ENCODE peak calls at places on chromosome 19, in seven cellular contexts. One of them, this sample, is unnamed.
A peak's percentile ranks its signal among the peaks of the same experiment; 100 is the strongest.

GRCh38 chr19:6210721-6211600 is 68.8 kb downstream of the MLLT1 start:
- DNase-seq in neural crest cell: no peak
- DNase-seq in body of pancreas: no peak
- DNase-seq in lower lobe of right lung: peak; percentile 44
- DNase-seq in ovary: no peak
- DNase-seq in tibial nerve: no peak
- DNase-seq in GM13977: no peak
- DNase-seq in this sample: no peak

GRCh38 chr19:29858000-29858596 is 46.3 kb downstream of the CCNE1 start:
- DNase-seq in neural crest cell: no peak
- DNase-seq in body of pancreas: peak; percentile 61
- DNase-seq in lower lobe of right lung: no peak
- DNase-seq in ovary: no peak
- DNase-seq in tibial nerve: no peak
- DNase-seq in GM13977: peak; percentile 58
- DNase-seq in this sample: no peak

GRCh38 chr19:50772408-50773311 is 2.4 kb downstream of the GPR32 start:
- DNase-seq in neural crest cell: no peak
- DNase-seq in body of pancreas: no peak
- DNase-seq in lower lobe of right lung: no peak
- DNase-seq in ovary: no peak
- DNase-seq in tibial nerve: no peak
- DNase-seq in GM13977: peak; percentile 75
- DNase-seq in this sample: no peak

GRCh38 chr19:45200614-45201013 is 22.0 kb downstream of the BLOC1S3 start:
- DNase-seq in neural crest cell: peak; percentile 43
- DNase-seq in body of pancreas: peak; percentile 41
- DNase-seq in lower lobe of right lung: no peak
- DNase-seq in ovary: no peak
- DNase-seq in tibial nerve: no peak
- DNase-seq in GM13977: no peak
- DNase-seq in this sample: no peak

GRCh38 chr19:873084-874019 is 13.9 kb downstream of the CFD start:
- DNase-seq in neural crest cell: no peak
- DNase-seq in body of pancreas: no peak
- DNase-seq in lower lobe of right lung: peak; percentile 77
- DNase-seq in ovary: no peak
- DNase-seq in tibial nerve: no peak
- DNase-seq in GM13977: peak; percentile 76
- DNase-seq in this sample: no peak

GRCh38 chr19:43634877-43635560 is 4.6 kb downstream of the CADM4 start:
- DNase-seq in neural crest cell: peak; percentile 65
- DNase-seq in body of pancreas: no peak
- DNase-seq in lower lobe of right lung: no peak
- DNase-seq in ovary: peak; percentile 52
- DNase-seq in tibial nerve: no peak
- DNase-seq in GM13977: no peak
- DNase-seq in this sample: no peak

GRCh38 chr19:1027020-1027952 is 878 bp downstream of the CNN2 start:
- DNase-seq in neural crest cell: no peak
- DNase-seq in body of pancreas: peak; percentile 38
- DNase-seq in lower lobe of right lung: no peak
- DNase-seq in ovary: peak; percentile 50
- DNase-seq in tibial nerve: no peak
- DNase-seq in GM13977: peak; percentile 56
- DNase-seq in this sample: no peak

GRCh38 chr19:36215276-36216171 is 618 bp downstream of the ZNF146 start:
- DNase-seq in neural crest cell: peak; percentile 7
- DNase-seq in body of pancreas: no peak
- DNase-seq in lower lobe of right lung: no peak
- DNase-seq in ovary: no peak
- DNase-seq in tibial nerve: no peak
- DNase-seq in GM13977: no peak
- DNase-seq in this sample: no peak

GRCh38 chr19:6064016-6064702 is 46.1 kb downstream of the RFX2 start:
- DNase-seq in neural crest cell: no peak
- DNase-seq in body of pancreas: no peak
- DNase-seq in lower lobe of right lung: no peak
- DNase-seq in ovary: no peak
- DNase-seq in tibial nerve: no peak
- DNase-seq in GM13977: no peak
- DNase-seq in this sample: no peak

GRCh38 chr19:54478677-54479266 is 5.7 kb upstream of the CDC42EP5 start:
- DNase-seq in neural crest cell: peak; percentile 58
- DNase-seq in body of pancreas: peak; percentile 28
- DNase-seq in lower lobe of right lung: no peak
- DNase-seq in ovary: no peak
- DNase-seq in tibial nerve: no peak
- DNase-seq in GM13977: peak; percentile 62
- DNase-seq in this sample: no peak

GRCh38 chr19:49824662-49825061 is 6.6 kb downstream of the MED25 start:
- DNase-seq in neural crest cell: no peak
- DNase-seq in body of pancreas: no peak
- DNase-seq in lower lobe of right lung: no peak
- DNase-seq in ovary: no peak
- DNase-seq in tibial nerve: no peak
- DNase-seq in GM13977: no peak
- DNase-seq in this sample: no peak

GRCh38 chr19:28486934-28487333 is 726.0 kb downstream of the UQCRFS1 start:
- DNase-seq in neural crest cell: no peak
- DNase-seq in body of pancreas: no peak
- DNase-seq in lower lobe of right lung: no peak
- DNase-seq in ovary: no peak
- DNase-seq in tibial nerve: no peak
- DNase-seq in GM13977: no peak
- DNase-seq in this sample: no peak

GRCh38 chr19:42494321-42494720 is 34.0 kb downstream of the CEACAM1 start:
- DNase-seq in neural crest cell: no peak
- DNase-seq in body of pancreas: no peak
- DNase-seq in lower lobe of right lung: no peak
- DNase-seq in ovary: no peak
- DNase-seq in tibial nerve: no peak
- DNase-seq in GM13977: no peak
- DNase-seq in this sample: no peak

GRCh38 chr19:50040967-50041366 is 15.2 kb downstream of the ZNF473 start:
- DNase-seq in neural crest cell: no peak
- DNase-seq in body of pancreas: peak; percentile 23
- DNase-seq in lower lobe of right lung: no peak
- DNase-seq in ovary: no peak
- DNase-seq in tibial nerve: no peak
- DNase-seq in GM13977: no peak
- DNase-seq in this sample: no peak

GRCh38 chr19:50418186-50419021 is at the start of gene SPIB:
- DNase-seq in neural crest cell: no peak
- DNase-seq in body of pancreas: no peak
- DNase-seq in lower lobe of right lung: no peak
- DNase-seq in ovary: no peak
- DNase-seq in tibial nerve: no peak
- DNase-seq in GM13977: peak; percentile 74
- DNase-seq in this sample: no peak

DNA sequence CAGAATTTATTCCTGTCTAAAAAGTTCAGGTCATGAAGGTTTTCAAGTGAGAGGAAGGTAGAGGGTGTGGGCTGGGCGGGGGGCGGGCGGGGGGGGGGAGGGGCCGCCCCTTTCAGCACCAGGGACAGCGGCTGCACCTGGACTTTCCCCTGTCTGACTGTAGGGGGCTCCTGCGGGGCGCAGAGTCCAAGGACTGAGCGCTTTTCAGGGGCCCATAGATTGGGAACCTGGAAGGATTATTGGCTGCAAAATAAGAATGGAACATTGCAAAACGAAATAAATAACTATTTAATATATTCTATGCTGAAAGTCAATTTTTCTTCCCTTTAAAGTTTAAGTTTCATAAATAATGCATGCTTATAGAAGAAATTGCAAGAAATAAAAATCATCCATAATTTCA is 8.9 kb upstream of the CYP4F3 start:
- DNase-seq in neural crest cell: no peak
- DNase-seq in body of pancreas: no peak
- DNase-seq in lower lobe of right lung: no peak
- DNase-seq in ovary: no peak
- DNase-seq in tibial nerve: no peak
- DNase-seq in GM13977: peak; percentile 36
- DNase-seq in this sample: no peak
- TF ChIP-seq CTCF in neural crest cell: peak; percentile 18
- TF ChIP-seq CTCF in body of pancreas: no peak
- TF ChIP-seq CTCF in lower lobe of right lung: peak; percentile 43
- TF ChIP-seq CTCF in ovary: no peak
- TF ChIP-seq CTCF in tibial nerve: no peak
- TF ChIP-seq CTCF in GM13977: peak; percentile 41
- TF ChIP-seq CTCF in this sample: peak; percentile 49

DNA sequence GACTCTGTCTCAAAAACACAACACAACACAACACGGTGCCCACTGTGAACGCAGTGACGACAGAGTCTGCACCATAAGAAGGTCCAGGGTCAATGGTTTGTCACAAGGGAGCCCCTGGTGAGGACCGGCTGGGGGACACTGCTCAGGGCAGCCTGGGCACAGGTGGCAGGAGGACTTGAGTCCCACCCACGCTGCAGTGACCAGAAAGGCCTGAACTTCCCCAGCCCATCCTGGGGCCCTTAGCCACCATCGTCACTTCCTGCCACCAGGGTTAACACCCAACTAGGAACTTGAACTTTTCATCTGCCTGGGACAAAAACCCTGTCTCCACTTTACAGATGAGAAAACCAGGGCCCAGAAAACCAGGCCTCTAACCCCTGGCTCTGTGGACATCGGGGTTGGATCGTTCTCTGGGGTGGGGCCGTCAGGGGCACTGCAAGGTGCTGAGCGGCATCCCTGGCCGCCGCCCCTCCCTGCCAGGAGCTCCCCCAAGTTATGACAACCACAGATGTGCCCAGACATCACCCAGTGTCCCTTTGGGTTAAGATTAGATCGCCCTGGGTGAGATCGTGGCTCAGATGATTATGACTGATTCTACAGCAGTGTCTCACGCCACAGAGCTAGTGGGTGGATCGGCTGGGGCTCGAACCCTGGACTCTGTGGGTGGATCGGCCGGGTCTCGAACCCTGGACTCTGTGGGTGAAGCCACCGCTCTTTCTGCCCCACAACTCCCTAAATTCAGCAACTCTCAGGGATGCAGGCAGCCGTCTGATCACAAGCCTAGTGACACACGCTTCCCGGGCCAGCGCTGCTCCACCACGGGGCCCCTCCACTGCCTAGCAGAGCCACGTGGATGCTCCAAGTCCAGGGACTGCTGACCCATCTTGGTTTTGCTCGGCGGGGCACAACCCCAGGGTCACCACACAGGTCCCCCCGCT is 14.0 kb downstream of the MOB3A start:
- DNase-seq in neural crest cell: no peak
- DNase-seq in body of pancreas: no peak
- DNase-seq in lower lobe of right lung: peak; percentile 85
- DNase-seq in ovary: no peak
- DNase-seq in tibial nerve: no peak
- DNase-seq in GM13977: no peak
- DNase-seq in this sample: no peak
- TF ChIP-seq CTCF in neural crest cell: no peak
- TF ChIP-seq CTCF in body of pancreas: no peak
- TF ChIP-seq CTCF in lower lobe of right lung: no peak
- TF ChIP-seq CTCF in ovary: no peak
- TF ChIP-seq CTCF in tibial nerve: no peak
- TF ChIP-seq CTCF in GM13977: no peak
- TF ChIP-seq CTCF in this sample: no peak

GRCh38 chr19:39672473-39672872 is 16.8 kb downstream of the LGALS16 start:
- DNase-seq in neural crest cell: no peak
- DNase-seq in body of pancreas: no peak
- DNase-seq in lower lobe of right lung: no peak
- DNase-seq in ovary: no peak
- DNase-seq in tibial nerve: no peak
- DNase-seq in GM13977: no peak
- DNase-seq in this sample: no peak

GRCh38 chr19:39670998-39671397 is 15.3 kb downstream of the LGALS16 start:
- DNase-seq in neural crest cell: no peak
- DNase-seq in body of pancreas: no peak
- DNase-seq in lower lobe of right lung: no peak
- DNase-seq in ovary: no peak
- DNase-seq in tibial nerve: no peak
- DNase-seq in GM13977: no peak
- DNase-seq in this sample: no peak

GRCh38 chr19:39676004-39676403 is 20.3 kb downstream of the LGALS16 start:
- DNase-seq in neural crest cell: no peak
- DNase-seq in body of pancreas: no peak
- DNase-seq in lower lobe of right lung: no peak
- DNase-seq in ovary: no peak
- DNase-seq in tibial nerve: no peak
- DNase-seq in GM13977: peak; percentile 33
- DNase-seq in this sample: no peak

GRCh38 chr19:39671739-39672363 is 16.1 kb downstream of the LGALS16 start:
- DNase-seq in neural crest cell: peak; percentile 22
- DNase-seq in body of pancreas: peak; percentile 33
- DNase-seq in lower lobe of right lung: no peak
- DNase-seq in ovary: no peak
- DNase-seq in tibial nerve: no peak
- DNase-seq in GM13977: peak; percentile 45
- DNase-seq in this sample: no peak
- TF ChIP-seq CTCF in neural crest cell: peak; percentile 77
- TF ChIP-seq CTCF in body of pancreas: peak; percentile 73
- TF ChIP-seq CTCF in lower lobe of right lung: peak; percentile 57
- TF ChIP-seq CTCF in ovary: no peak
- TF ChIP-seq CTCF in tibial nerve: peak; percentile 52
- TF ChIP-seq CTCF in GM13977: peak; percentile 63
- TF ChIP-seq CTCF in this sample: no peak

GRCh38 chr19:23439623-23440022 is 44.4 kb upstream of the ZNF91 start:
- DNase-seq in neural crest cell: no peak
- DNase-seq in body of pancreas: no peak
- DNase-seq in lower lobe of right lung: no peak
- DNase-seq in ovary: no peak
- DNase-seq in tibial nerve: no peak
- DNase-seq in GM13977: no peak
- DNase-seq in this sample: no peak

GRCh38 chr19:23436944-23437343 is 41.7 kb upstream of the ZNF91 start:
- DNase-seq in neural crest cell: no peak
- DNase-seq in body of pancreas: no peak
- DNase-seq in lower lobe of right lung: no peak
- DNase-seq in ovary: no peak
- DNase-seq in tibial nerve: no peak
- DNase-seq in GM13977: no peak
- DNase-seq in this sample: no peak

GRCh38 chr19:23440791-23441190 is 45.5 kb upstream of the ZNF91 start:
- DNase-seq in neural crest cell: no peak
- DNase-seq in body of pancreas: no peak
- DNase-seq in lower lobe of right lung: no peak
- DNase-seq in ovary: no peak
- DNase-seq in tibial nerve: no peak
- DNase-seq in GM13977: no peak
- DNase-seq in this sample: no peak

GRCh38 chr19:23437901-23438300 is 42.6 kb upstream of the ZNF91 start:
- DNase-seq in neural crest cell: no peak
- DNase-seq in body of pancreas: no peak
- DNase-seq in lower lobe of right lung: no peak
- DNase-seq in ovary: no peak
- DNase-seq in tibial nerve: no peak
- DNase-seq in GM13977: no peak
- DNase-seq in this sample: no peak

DNA sequence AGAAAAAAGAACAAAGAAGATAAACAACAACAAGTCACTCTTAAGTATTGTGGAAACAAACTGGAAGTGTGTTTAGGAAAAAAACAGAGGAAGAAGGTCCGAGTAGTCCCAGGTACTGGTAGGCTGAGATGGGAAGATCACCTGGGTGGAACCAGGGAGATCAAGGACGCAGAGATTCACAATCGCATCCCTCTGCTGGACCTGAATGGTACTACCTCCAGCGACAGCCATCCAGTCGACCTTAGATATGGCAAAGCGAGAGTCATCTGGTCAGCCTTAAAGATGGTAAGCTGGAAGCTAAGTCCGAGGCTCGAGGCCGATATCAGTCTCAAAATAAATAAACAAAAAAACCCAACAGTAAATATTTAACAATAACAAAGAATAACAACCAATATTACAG is 44.9 kb upstream of the ZNF91 start:
- DNase-seq in neural crest cell: no peak
- DNase-seq in body of pancreas: no peak
- DNase-seq in lower lobe of right lung: no peak
- DNase-seq in ovary: no peak
- DNase-seq in tibial nerve: no peak
- DNase-seq in GM13977: no peak
- DNase-seq in this sample: no peak
- TF ChIP-seq CTCF in neural crest cell: no peak
- TF ChIP-seq CTCF in body of pancreas: no peak
- TF ChIP-seq CTCF in lower lobe of right lung: no peak
- TF ChIP-seq CTCF in ovary: no peak
- TF ChIP-seq CTCF in tibial nerve: no peak
- TF ChIP-seq CTCF in GM13977: no peak
- TF ChIP-seq CTCF in this sample: no peak